ENCODE peak calls at places on chromosomes 5 and 9, in six cellular contexts. One of them, this sample, is unnamed.

GRCh38 chr5:179619776-179620175 is 3.7 kb downstream of the HNRNPH1 start:
- DNase-seq in ELR: peak
- DNase-seq in HS-5: no peak
- DNase-seq in K562: no peak
- DNase-seq in tibial artery: no peak
- DNase-seq in stimulated activated CD4-positive, alpha-beta T cell treated with anti-CD3 and anti-CD28 coated beads, Interleukin-12 subunit alpha, Interleukin-12 subunit beta, amount 100 ng/mL, for 24 hours: no peak
- DNase-seq in this sample: no peak

GRCh38 chr5:88676637-88677481 is 206.1 kb downstream of the MEF2C start:
- DNase-seq in ELR: no peak
- DNase-seq in HS-5: no peak
- DNase-seq in K562: no peak
- DNase-seq in tibial artery: no peak
- DNase-seq in stimulated activated CD4-positive, alpha-beta T cell treated with anti-CD3 and anti-CD28 coated beads, Interleukin-12 subunit alpha, Interleukin-12 subunit beta, amount 100 ng/mL, for 24 hours: no peak
- DNase-seq in this sample: no peak

GRCh38 chr9:7154003-7154619 is 396.3 kb downstream of the KDM4C start:
- DNase-seq in ELR: no peak
- DNase-seq in HS-5: no peak
- DNase-seq in K562: no peak
- DNase-seq in tibial artery: no peak
- DNase-seq in stimulated activated CD4-positive, alpha-beta T cell treated with anti-CD3 and anti-CD28 coated beads, Interleukin-12 subunit alpha, Interleukin-12 subunit beta, amount 100 ng/mL, for 24 hours: no peak
- DNase-seq in this sample: no peak

GRCh38 chr5:58940446-58940845 is 357.6 kb downstream of the RAB3C start:
- DNase-seq in ELR: no peak
- DNase-seq in HS-5: no peak
- DNase-seq in K562: no peak
- DNase-seq in tibial artery: no peak
- DNase-seq in stimulated activated CD4-positive, alpha-beta T cell treated with anti-CD3 and anti-CD28 coated beads, Interleukin-12 subunit alpha, Interleukin-12 subunit beta, amount 100 ng/mL, for 24 hours: no peak
- DNase-seq in this sample: no peak

GRCh38 chr9:77910216-77910615 is 121.4 kb downstream of the GNAQ start:
- DNase-seq in ELR: no peak
- DNase-seq in HS-5: no peak
- DNase-seq in K562: no peak
- DNase-seq in tibial artery: no peak
- DNase-seq in stimulated activated CD4-positive, alpha-beta T cell treated with anti-CD3 and anti-CD28 coated beads, Interleukin-12 subunit alpha, Interleukin-12 subunit beta, amount 100 ng/mL, for 24 hours: no peak
- DNase-seq in this sample: no peak

GRCh38 chr5:72433520-72433919 is 73.7 kb downstream of the ZNF366 start:
- DNase-seq in ELR: no peak
- DNase-seq in HS-5: no peak
- DNase-seq in K562: no peak
- DNase-seq in tibial artery: no peak
- DNase-seq in stimulated activated CD4-positive, alpha-beta T cell treated with anti-CD3 and anti-CD28 coated beads, Interleukin-12 subunit alpha, Interleukin-12 subunit beta, amount 100 ng/mL, for 24 hours: no peak
- DNase-seq in this sample: no peak

GRCh38 chr5:11504794-11505193 is 399.5 kb downstream of the CTNND2 start:
- DNase-seq in ELR: peak
- DNase-seq in HS-5: peak
- DNase-seq in K562: no peak
- DNase-seq in tibial artery: no peak
- DNase-seq in stimulated activated CD4-positive, alpha-beta T cell treated with anti-CD3 and anti-CD28 coated beads, Interleukin-12 subunit alpha, Interleukin-12 subunit beta, amount 100 ng/mL, for 24 hours: no peak
- DNase-seq in this sample: no peak

GRCh38 chr5:157100140-157100679 is 8.6 kb downstream of the HAVCR2 start:
- DNase-seq in ELR: no peak
- DNase-seq in HS-5: no peak
- DNase-seq in K562: no peak
- DNase-seq in tibial artery: no peak
- DNase-seq in stimulated activated CD4-positive, alpha-beta T cell treated with anti-CD3 and anti-CD28 coated beads, Interleukin-12 subunit alpha, Interleukin-12 subunit beta, amount 100 ng/mL, for 24 hours: peak
- DNase-seq in this sample: peak

GRCh38 chr5:72815580-72816296 is 723 bp upstream of the TNPO1 start:
- DNase-seq in ELR: no peak
- DNase-seq in HS-5: peak
- DNase-seq in K562: no peak
- DNase-seq in tibial artery: no peak
- DNase-seq in stimulated activated CD4-positive, alpha-beta T cell treated with anti-CD3 and anti-CD28 coated beads, Interleukin-12 subunit alpha, Interleukin-12 subunit beta, amount 100 ng/mL, for 24 hours: peak
- DNase-seq in this sample: no peak

GRCh38 chr5:33808699-33809098 is 83.1 kb downstream of the ADAMTS12 start:
- DNase-seq in ELR: peak
- DNase-seq in HS-5: no peak
- DNase-seq in K562: no peak
- DNase-seq in tibial artery: no peak
- DNase-seq in stimulated activated CD4-positive, alpha-beta T cell treated with anti-CD3 and anti-CD28 coated beads, Interleukin-12 subunit alpha, Interleukin-12 subunit beta, amount 100 ng/mL, for 24 hours: no peak
- DNase-seq in this sample: no peak

GRCh38 chr9:135326633-135327152 is 152.9 kb upstream of the PPP1R26 start:
- DNase-seq in ELR: no peak
- DNase-seq in HS-5: no peak
- DNase-seq in K562: no peak
- DNase-seq in tibial artery: no peak
- DNase-seq in stimulated activated CD4-positive, alpha-beta T cell treated with anti-CD3 and anti-CD28 coated beads, Interleukin-12 subunit alpha, Interleukin-12 subunit beta, amount 100 ng/mL, for 24 hours: no peak
- DNase-seq in this sample: no peak

GRCh38 chr9:27154923-27155322 is 45.9 kb downstream of the TEK start:
- DNase-seq in ELR: peak
- DNase-seq in HS-5: peak
- DNase-seq in K562: no peak
- DNase-seq in tibial artery: peak
- DNase-seq in stimulated activated CD4-positive, alpha-beta T cell treated with anti-CD3 and anti-CD28 coated beads, Interleukin-12 subunit alpha, Interleukin-12 subunit beta, amount 100 ng/mL, for 24 hours: no peak
- DNase-seq in this sample: no peak

GRCh38 chr5:90709323-90710148 is 150.9 kb downstream of the ADGRV1 start:
- DNase-seq in ELR: peak
- DNase-seq in HS-5: peak
- DNase-seq in K562: peak
- DNase-seq in tibial artery: peak
- DNase-seq in stimulated activated CD4-positive, alpha-beta T cell treated with anti-CD3 and anti-CD28 coated beads, Interleukin-12 subunit alpha, Interleukin-12 subunit beta, amount 100 ng/mL, for 24 hours: no peak
- DNase-seq in this sample: peak